ENCODE peak calls at places on chromosome 18, in four cellular contexts. T, D, U and G are unnamed samples.

GRCh38 chr18:45874501-45875184 is 49.2 kb downstream of the SIGLEC15 start:
- DNase-seq in T (no peak), D (no peak), U (no peak), G (no peak)

GRCh38 chr18:74328196-74328595 is 12.6 kb downstream of the C18orf63 start:
- DNase-seq in T (no peak), D (no peak), U (peak; percentile 6), G (no peak)

GRCh38 chr18:5167827-5168226 is 29.2 kb downstream of the AKAIN1 start:
- DNase-seq in T (no peak), D (no peak), U (no peak), G (no peak)

GRCh38 chr18:48018806-48019295 is 88.4 kb upstream of the SMAD2 start:
- DNase-seq in T (no peak), D (no peak), U (no peak), G (no peak)

GRCh38 chr18:3554811-3555427 is 104.9 kb downstream of the TGIF1 start:
- DNase-seq in T (no peak), D (no peak), U (no peak), G (no peak)

GRCh38 chr18:15165048-15165447 is 417.1 kb downstream of the ANKRD30B start:
- DNase-seq in T (no peak), D (no peak), U (no peak), G (no peak)

GRCh38 chr18:7764406-7764805 is 197.3 kb downstream of the PTPRM start:
- DNase-seq in T (no peak), D (no peak), U (no peak), G (no peak)

GRCh38 chr18:6202861-6203260 is 211.8 kb downstream of the L3MBTL4 start:
- DNase-seq in T (no peak), D (no peak), U (no peak), G (no peak)

GRCh38 chr18:26803643-26804042 is 61.9 kb downstream of the AQP4 start:
- DNase-seq in T (no peak), D (peak; percentile 25), U (no peak), G (no peak)

GRCh38 chr18:11880586-11881304 is 27.4 kb downstream of the MPPE1 start:
- DNase-seq in T (no peak), D (no peak), U (no peak), G (no peak)

GRCh38 chr18:43847164-43848091 is 570.1 kb upstream of the SYT4 start:
- DNase-seq in T (no peak), D (no peak), U (peak; percentile 84), G (no peak)

GRCh38 chr18:63882333-63883141 is 5.0 kb upstream of the SERPINB2 start:
- DNase-seq in T (no peak), D (no peak), U (peak; percentile 88), G (no peak)

GRCh38 chr18:55900380-55900779 is 312.4 kb upstream of the TCF4 start:
- DNase-seq in T (no peak), D (no peak), U (no peak), G (no peak)

GRCh38 chr18:54780285-54780861 is 47.9 kb upstream of the RAB27B start:
- DNase-seq in T (no peak), D (no peak), U (no peak), G (no peak)

GRCh38 chr18:64749884-64750283 is 601.0 kb upstream of the LINC00305 start:
- DNase-seq in T (no peak), D (no peak), U (no peak), G (no peak)

GRCh38 chr18:11860594-11861450 is 9.6 kb downstream of the CHMP1B start:
- DNase-seq in T (no peak), D (no peak), U (no peak), G (no peak)

GRCh38 chr18:7980661-7981060 is 413.5 kb downstream of the PTPRM start:
- DNase-seq in T (no peak), D (no peak), U (no peak), G (no peak)

GRCh38 chr18:57466307-57466706 is 31.1 kb downstream of the ONECUT2 start:
- DNase-seq in T (no peak), D (no peak), U (no peak), G (no peak)

GRCh38 chr18:49013961-49014604 is 63.3 kb upstream of the SMAD7 start:
- DNase-seq in T (peak; percentile 11), D (no peak), U (no peak), G (peak; percentile 22)

GRCh38 chr18:74497308-74497640 is 1.1 kb downstream of the CNDP2 start:
- DNase-seq in T (no peak), D (no peak), U (no peak), G (no peak)

GRCh38 chr18:3966985-3967856 is 487.9 kb downstream of the DLGAP1 start:
- DNase-seq in T (no peak), D (peak; percentile 31), U (no peak), G (peak; percentile 34)

GRCh38 chr18:21452381-21452780 is 148.1 kb downstream of the ESCO1 start:
- DNase-seq in T (no peak), D (no peak), U (no peak), G (no peak)

GRCh38 chr18:24885266-24885665 is 424.8 kb downstream of the HRH4 start:
- DNase-seq in T (no peak), D (no peak), U (no peak), G (no peak)

GRCh38 chr18:22800551-22800951 is 132.6 kb upstream of the RBBP8 start:
- DNase-seq in T (no peak), D (no peak), U (peak; percentile 47), G (no peak)

GRCh38 chr18:51235011-51235789 is 37.7 kb upstream of the MEX3C start:
- DNase-seq in T (no peak), D (peak; percentile 23), U (no peak), G (peak; percentile 8)

GRCh38 chr18:51400721-51401120 is 203.2 kb upstream of the MEX3C start:
- DNase-seq in T (no peak), D (no peak), U (no peak), G (no peak)

GRCh38 chr18:11849845-11850747 is 1.1 kb upstream of the CHMP1B start:
- DNase-seq in T (no peak), D (peak; percentile 31), U (peak; percentile 95), G (no peak)

GRCh38 chr18:32435631-32436500 is 34.8 kb downstream of the GAREM1 start:
- DNase-seq in T (no peak), D (no peak), U (no peak), G (no peak)

GRCh38 chr18:79378416-79379250 is 17.1 kb upstream of the NFATC1 start:
- DNase-seq in T (peak; percentile 71), D (peak; percentile 91), U (peak; percentile 57), G (peak; percentile 96)

GRCh38 chr18:5721924-5722323 is 173.4 kb downstream of the TMEM200C start:
- DNase-seq in T (no peak), D (no peak), U (no peak), G (no peak)

GRCh38 chr18:62988467-62988866 is 273.1 kb downstream of the PHLPP1 start:
- DNase-seq in T (no peak), D (no peak), U (no peak), G (no peak)

GRCh38 chr18:78709271-78709809 is 270.3 kb upstream of the SALL3 start:
- DNase-seq in T (no peak), D (no peak), U (no peak), G (no peak)